ENCODE peak calls at places on chromosomes 13 and 19, in ten cellular contexts. R is tibial artery; J is colonic mucosa; D is heart right ventricle; E is heart left ventricle; X is CD4-positive, alpha-beta memory T cell; G is mesenchymal stem cell; O is aorta; W is adrenal gland; S is CD8-positive, alpha-beta memory T cell. Z is an unnamed sample.

GRCh38 chr13:102914629-102914935 is 68.8 kb downstream of the ERCC5 start:
- DNase-seq in S (no peak), X (no peak), G (no peak), W (no peak), J (no peak), D (no peak), O (no peak), E (no peak), R (no peak), Z (no peak)

GRCh38 chr13:40568246-40568645 is 98.2 kb downstream of the FOXO1 start:
- DNase-seq in W (no peak), O (no peak), D (no peak), J (no peak), X (no peak), E (no peak), G (no peak), S (no peak), R (no peak), Z (no peak)

GRCh38 chr13:58452123-58452623 is 820.6 kb downstream of the PCDH17 start:
- DNase-seq in G (no peak), S (no peak), D (no peak), R (no peak), J (no peak), W (no peak), O (no peak), E (no peak), X (no peak), Z (no peak)

GRCh38 chr13:20174656-20175405 is 14.0 kb upstream of the GJA3 start:
- DNase-seq in W (peak; percentile 88), X (peak; percentile 61), O (peak; percentile 89), D (peak; percentile 44), J (peak; percentile 70), E (peak; percentile 54), G (peak; percentile 91), R (peak; percentile 82), S (no peak), Z (peak; percentile 56)

GRCh38 chr13:26473571-26474230 is 83.8 kb upstream of the WASF3 start:
- DNase-seq in D (no peak), W (no peak), O (no peak), S (no peak), G (no peak), J (no peak), E (no peak), R (no peak), X (no peak), Z (no peak)

GRCh38 chr19:39237200-39238184 is 7.3 kb downstream of the IFNL3 start:
- DNase-seq in W (no peak), S (peak; percentile 15), J (peak; percentile 61), G (no peak), D (no peak), R (no peak), O (no peak), X (peak; percentile 58), E (no peak), Z (peak; percentile 74)

GRCh38 chr19:37931941-37932655 is 25.1 kb downstream of the SIPA1L3 start:
- DNase-seq in E (peak; percentile 15), O (peak; percentile 84), W (no peak), D (peak; percentile 26), J (peak; percentile 89), R (peak; percentile 73), X (no peak), G (peak; percentile 86), S (no peak), Z (peak; percentile 71)

GRCh38 chr13:90355162-90355751 is 992.2 kb upstream of the MIR17HG start:
- DNase-seq in D (no peak), W (no peak), X (no peak), E (no peak), J (no peak), S (no peak), O (no peak), R (no peak), G (no peak), Z (no peak)

GRCh38 chr19:45200614-45201013 is 22.0 kb downstream of the BLOC1S3 start:
- DNase-seq in J (no peak), E (peak; percentile 23), S (no peak), X (no peak), W (peak; percentile 51), D (peak; percentile 31), O (no peak), R (no peak), G (peak; percentile 76), Z (no peak)

GRCh38 chr13:31747966-31748365 is 8.6 kb downstream of the RXFP2 start:
- DNase-seq in W (no peak), S (no peak), R (no peak), E (no peak), J (no peak), X (no peak), D (no peak), G (no peak), O (no peak), Z (no peak)

GRCh38 chr13:43472980-43473379 is 313.8 kb downstream of the ENOX1 start:
- DNase-seq in X (no peak), R (no peak), G (no peak), E (no peak), W (no peak), O (no peak), S (no peak), D (no peak), J (no peak), Z (no peak)

GRCh38 chr19:17145546-17146497 is 69.3 kb upstream of the USE1 start:
- DNase-seq in G (no peak), X (no peak), W (no peak), S (no peak), O (no peak), J (no peak), R (no peak), E (no peak), D (no peak), Z (no peak)

GRCh38 chr13:44311011-44311481 is 62.6 kb upstream of the SERP2 start:
- DNase-seq in O (no peak), X (no peak), J (no peak), W (no peak), R (no peak), D (no peak), S (no peak), G (no peak), E (no peak), Z (no peak)

GRCh38 chr13:75222031-75222430 is 259.9 kb downstream of the TBC1D4 start:
- DNase-seq in E (no peak), R (no peak), O (no peak), X (no peak), J (no peak), D (no peak), S (no peak), W (no peak), G (no peak), Z (no peak)

GRCh38 chr19:38392707-38393308 is 4.3 kb downstream of the SPRED3 start:
- DNase-seq in S (no peak), J (no peak), D (no peak), O (no peak), W (no peak), G (peak; percentile 64), E (no peak), R (no peak), X (no peak), Z (no peak)

GRCh38 chr19:5850743-5851293 is 431 bp downstream of the FUT3 start:
- DNase-seq in D (no peak), G (peak; percentile 63), X (no peak), O (no peak), J (peak; percentile 62), W (peak; percentile 84), R (no peak), S (no peak), E (no peak), Z (no peak)

GRCh38 chr19:30629086-30629485 is 256.9 kb downstream of the ZNF536 start:
- DNase-seq in D (no peak), W (no peak), S (no peak), E (no peak), J (no peak), R (no peak), O (no peak), G (no peak), X (no peak), Z (no peak)

GRCh38 chr13:114328034-114328433 is 13.7 kb downstream of the CHAMP1 start:
- DNase-seq in S (no peak), O (no peak), D (no peak), E (no peak), W (no peak), R (no peak), J (no peak), X (no peak), G (no peak), Z (no peak)
- H3K36me3 ChIP-seq in S (peaks cover 20% of the 10 kb centered on the region), O (peaks cover 7% of the 10 kb centered on the region), D (no peaks in the 10 kb centered on the region), E (peaks cover 12% of the 10 kb centered on the region), W (no peaks in the 10 kb centered on the region), R (peaks cover 45% of the 10 kb centered on the region), J (no peaks in the 10 kb centered on the region), X (peaks cover 25% of the 10 kb centered on the region), G (peaks cover 46% of the 10 kb centered on the region), Z (peaks cover 14% of the 10 kb centered on the region)

DNA sequence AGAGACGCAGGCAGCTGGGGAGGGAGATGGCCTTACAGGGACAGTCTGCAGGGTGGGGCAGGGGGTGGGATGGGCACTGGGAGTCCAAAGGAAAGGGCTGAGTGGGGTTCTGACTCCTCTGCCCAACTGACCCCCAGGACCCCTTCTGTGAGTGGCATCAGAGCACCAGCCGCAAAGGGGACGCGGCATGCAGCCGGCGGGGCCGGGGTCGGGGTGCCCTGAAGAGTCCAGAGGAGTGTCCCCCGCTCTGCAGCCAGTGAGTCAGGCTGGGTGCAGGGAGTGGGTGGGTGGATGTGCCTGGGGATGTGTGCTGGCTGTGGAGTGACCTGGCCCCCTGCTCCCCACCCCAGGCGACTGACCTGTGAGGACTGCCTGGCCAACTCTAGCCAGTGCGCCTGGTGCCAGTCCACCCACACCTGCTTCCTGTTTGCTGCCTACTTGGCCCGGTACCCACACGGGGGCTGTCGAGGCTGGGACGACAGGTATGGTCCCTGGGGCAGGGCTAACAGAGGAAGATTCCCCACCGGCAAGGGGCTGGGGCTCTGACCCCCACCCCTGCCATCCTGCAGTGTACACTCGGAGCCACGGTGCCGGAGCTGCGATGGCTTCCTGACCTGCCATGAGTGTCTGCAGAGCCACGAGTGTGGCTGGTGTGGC is 25.8 kb downstream of the MEGF8 start:
- DNase-seq in O (no peak), G (no peak), S (no peak), E (no peak), D (no peak), R (no peak), J (no peak), X (no peak), W (no peak), Z (no peak)
- H3K36me3 ChIP-seq in O (peaks cover 2% of the 10 kb centered on the region), G (peaks cover 31% of the 10 kb centered on the region), S (no peaks in the 10 kb centered on the region), E (no peaks in the 10 kb centered on the region), D (no peaks in the 10 kb centered on the region), R (peaks cover 70% of the 10 kb centered on the region), J (no peaks in the 10 kb centered on the region), X (no peaks in the 10 kb centered on the region), W (no peaks in the 10 kb centered on the region), Z (no peaks in the 10 kb centered on the region)

GRCh38 chr19:21151460-21151859 is 9.6 kb downstream of the ZNF431 start:
- DNase-seq in J (no peak), S (no peak), W (no peak), E (no peak), O (no peak), X (no peak), R (no peak), G (no peak), D (no peak), Z (no peak)
- H3K36me3 ChIP-seq in J (no peaks in the 10 kb centered on the region), S (peaks cover 22% of the 10 kb centered on the region), W (no peaks in the 10 kb centered on the region), E (peaks cover 7% of the 10 kb centered on the region), O (peaks cover 3% of the 10 kb centered on the region), X (peaks cover 8% of the 10 kb centered on the region), R (peaks cover 48% of the 10 kb centered on the region), G (peaks cover 76% of the 10 kb centered on the region), D (no peaks in the 10 kb centered on the region), Z (peaks cover 7% of the 10 kb centered on the region)

DNA sequence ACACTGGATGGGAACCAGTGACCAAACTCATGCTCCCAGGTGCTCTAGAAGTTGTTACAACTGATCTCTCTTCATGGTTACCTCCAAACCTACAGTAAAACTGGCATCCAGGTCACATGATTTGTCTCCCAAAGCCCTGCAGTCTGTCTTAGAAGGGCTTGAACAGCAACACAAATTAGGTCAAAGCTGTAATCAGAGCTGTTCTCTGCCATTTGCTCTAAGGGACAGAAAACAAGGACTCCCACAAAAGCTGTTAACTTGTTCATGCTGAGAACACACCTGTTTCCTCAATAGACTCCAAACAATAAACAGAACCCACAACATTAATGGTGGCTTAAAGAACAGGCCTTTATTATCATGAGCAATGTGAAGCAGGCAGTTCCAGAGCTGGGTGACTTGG is 8.0 kb downstream of the ZNF671 start:
- DNase-seq in X (no peak), E (no peak), G (no peak), O (no peak), J (no peak), D (no peak), S (no peak), W (no peak), R (no peak), Z (no peak)
- H3K36me3 ChIP-seq in X (peaks cover 32% of the 10 kb centered on the region), E (peaks cover 31% of the 10 kb centered on the region), G (peaks cover 38% of the 10 kb centered on the region), O (peaks cover 19% of the 10 kb centered on the region), J (no peaks in the 10 kb centered on the region), D (peaks cover 4% of the 10 kb centered on the region), S (peaks cover 32% of the 10 kb centered on the region), W (no peaks in the 10 kb centered on the region), R (peaks cover 52% of the 10 kb centered on the region), Z (peaks cover 29% of the 10 kb centered on the region)

Z was measured in GM06990.